ENCODE peak calls at places on chromosomes 3 and 15, in ten cellular contexts. F is progenitor cell of endocrine pancreas, I is fibroblast of mammary gland, Y is lower lobe of right lung, Q is psoas muscle, N is uterus, W is HFFc6, R is body of pancreas, V is mammary epithelial cell, G is HCT116. T is an unnamed sample.

GRCh38 chr3:135125171-135125801 is 330.2 kb downstream of the EPHB1 start:
- DNase-seq in I (peak), V (peak), Y (no peak), W (no peak), G (no peak), F (peak), N (no peak), Q (no peak), R (no peak), T (no peak)

GRCh38 chr3:133479895-133480669 is 80.2 kb downstream of the BFSP2 start:
- DNase-seq in Q (no peak), G (peak), F (no peak), Y (no peak), V (peak), I (no peak), W (no peak), N (no peak), R (peak), T (no peak)

GRCh38 chr3:45997942-45998341 is 2.3 kb upstream of the FYCO1 start:
- DNase-seq in W (no peak), G (no peak), F (no peak), Q (no peak), V (no peak), N (no peak), I (no peak), R (no peak), Y (no peak), T (no peak)

GRCh38 chr3:158830391-158830790 is 28.5 kb downstream of the MFSD1 start:
- DNase-seq in Y (no peak), Q (no peak), G (no peak), W (peak), F (no peak), V (peak), I (peak), R (no peak), N (no peak), T (no peak)

GRCh38 chr15:63018639-63019038 is 23.9 kb upstream of the TPM1 start:
- DNase-seq in W (no peak), Q (no peak), G (no peak), I (peak), F (no peak), V (peak), Y (no peak), R (no peak), N (no peak), T (no peak)

GRCh38 chr3:409011-409410 is 212.4 kb downstream of the CHL1 start:
- DNase-seq in Y (no peak), I (no peak), V (no peak), G (no peak), N (no peak), Q (no peak), F (no peak), W (no peak), R (no peak), T (no peak)

GRCh38 chr3:67550541-67550940 is 103.9 kb downstream of the SUCLG2 start:
- DNase-seq in Y (no peak), I (no peak), R (no peak), W (no peak), N (no peak), F (no peak), G (no peak), Q (no peak), V (no peak), T (no peak)

GRCh38 chr15:22927761-22928160 is 52.4 kb downstream of the CYFIP1 start:
- DNase-seq in N (no peak), R (no peak), I (no peak), Q (no peak), W (no peak), Y (no peak), V (no peak), G (no peak), F (no peak), T (no peak)

GRCh38 chr15:59997070-59997701 is 6.9 kb upstream of the FOXB1 start:
- DNase-seq in Q (no peak), R (peak), Y (peak), I (no peak), G (no peak), W (no peak), V (peak), N (no peak), F (no peak), T (no peak)

GRCh38 chr15:53527996-53528395 is 231.5 kb downstream of the WDR72 start:
- DNase-seq in Y (no peak), N (no peak), I (no peak), F (no peak), Q (no peak), V (no peak), R (no peak), W (no peak), G (no peak), T (no peak)

GRCh38 chr3:15272431-15273196 is 59.8 kb downstream of the SH3BP5 start:
- DNase-seq in R (no peak), I (no peak), V (no peak), F (no peak), Y (no peak), Q (no peak), G (no peak), N (peak), W (no peak), T (no peak)

GRCh38 chr3:55718475-55718874 is 231.4 kb upstream of the WNT5A start:
- DNase-seq in W (peak), F (no peak), R (no peak), N (no peak), G (no peak), I (peak), Q (no peak), V (no peak), Y (no peak), T (no peak)

GRCh38 chr3:108511490-108511889 is 1.1 kb upstream of the MYH15 start:
- DNase-seq in W (no peak), N (no peak), Y (no peak), R (no peak), I (no peak), F (no peak), Q (no peak), V (no peak), G (no peak), T (no peak)

GRCh38 chr15:68434021-68434420 is 2.1 kb upstream of the ITGA11 start:
- DNase-seq in Y (no peak), G (no peak), R (no peak), Q (no peak), I (no peak), F (no peak), V (no peak), N (no peak), W (no peak), T (no peak)

GRCh38 chr15:63107895-63108546 is 13.6 kb upstream of the LACTB start:
- DNase-seq in I (peak), N (no peak), Y (no peak), G (no peak), V (peak), W (peak), F (no peak), R (peak), Q (no peak), T (peak)

GRCh38 chr3:171459130-171459941 is 869 bp downstream of the TNIK start:
- DNase-seq in G (no peak), W (no peak), F (peak), V (peak), Q (peak), I (peak), Y (peak), N (peak), R (peak), T (no peak)

GRCh38 chr3:3179407-3180094 is at the start of gene CRBN:
- DNase-seq in G (peak), W (peak), Q (peak), I (peak), V (peak), Y (peak), N (peak), F (peak), R (peak), T (peak)

GRCh38 chr3:127425505-127426443 is 137.9 kb upstream of the PRR20G start:
- DNase-seq in W (no peak), N (peak), R (no peak), V (no peak), Q (no peak), G (no peak), Y (no peak), I (no peak), F (no peak), T (no peak)

GRCh38 chr3:12405432-12406272 is 78.6 kb upstream of the TSEN2 start:
- DNase-seq in F (no peak), I (peak), Y (peak), V (peak), R (peak), G (peak), W (peak), Q (peak), N (peak), T (no peak)

GRCh38 chr3:31170932-31171670 is 276.6 kb upstream of the GADL1 start:
- DNase-seq in V (peak), N (no peak), Q (no peak), R (no peak), F (no peak), I (peak), W (peak), Y (no peak), G (no peak), T (peak)

GRCh38 chr3:24365168-24365567 is 129.5 kb downstream of the THRB start:
- DNase-seq in W (peak), I (peak), Q (peak), N (peak), V (peak), R (peak), F (no peak), G (peak), Y (no peak), T (peak)

GRCh38 chr3:34886443-34886842 is 752.9 kb upstream of the ARPP21 start:
- DNase-seq in F (no peak), R (no peak), Y (no peak), G (no peak), Q (no peak), V (no peak), I (no peak), W (no peak), N (no peak), T (no peak)

GRCh38 chr3:23959147-23959900 is 14.2 kb downstream of the NR1D2 start:
- DNase-seq in Y (no peak), W (peak), V (peak), N (no peak), I (peak), R (no peak), Q (no peak), G (peak), F (no peak), T (peak)

GRCh38 chr3:42263354-42264346 is 2.3 kb downstream of the CCK start:
- DNase-seq in N (no peak), G (peak), I (no peak), R (peak), F (peak), W (no peak), Q (no peak), Y (no peak), V (no peak), T (no peak)

GRCh38 chr3:20256144-20256543 is 70.1 kb upstream of the SGO1 start:
- DNase-seq in Y (no peak), W (no peak), R (no peak), F (no peak), I (no peak), V (peak), Q (no peak), N (no peak), G (no peak), T (no peak)

GRCh38 chr3:69821133-69821532 is 81.9 kb downstream of the MITF start:
- DNase-seq in R (no peak), Y (no peak), N (no peak), G (no peak), I (no peak), V (peak), Q (no peak), F (no peak), W (no peak), T (no peak)

GRCh38 chr3:5053021-5053831 is 68.9 kb upstream of the ARL8B start:
- DNase-seq in N (peak), F (no peak), R (peak), V (no peak), Y (peak), G (no peak), I (peak), Q (no peak), W (peak), T (no peak)

GRCh38 chr15:87489902-87490301 is 766.6 kb downstream of the NTRK3 start:
- DNase-seq in F (no peak), Q (no peak), G (no peak), V (no peak), N (no peak), R (no peak), I (no peak), W (no peak), Y (no peak), T (no peak)

GRCh38 chr15:48855501-48856440 is 22.2 kb upstream of the EID1 start:
- DNase-seq in V (no peak), Y (no peak), I (peak), R (peak), N (peak), W (peak), G (peak), F (no peak), Q (no peak), T (no peak)

GRCh38 chr15:41917767-41918430 is 24.0 kb upstream of the SPTBN5 start:
- DNase-seq in R (peak), Y (no peak), F (no peak), V (peak), Q (peak), G (peak), N (no peak), I (peak), W (peak), T (no peak)

GRCh38 chr3:186870421-186871201 is 28.1 kb downstream of the ADIPOQ start:
- DNase-seq in G (no peak), I (no peak), Y (no peak), N (no peak), R (peak), F (no peak), W (no peak), Q (no peak), V (peak), T (no peak)

GRCh38 chr3:183439510-183439909 is 11.1 kb upstream of the MCF2L2 start:
- DNase-seq in V (peak), I (peak), N (no peak), W (no peak), F (no peak), Q (no peak), Y (no peak), R (no peak), G (no peak), T (no peak)

GRCh38 chr3:185629554-185630181 is 43.6 kb downstream of the SENP2 start:
- DNase-seq in W (no peak), V (no peak), F (no peak), G (no peak), Y (no peak), N (no peak), Q (no peak), I (no peak), R (no peak), T (no peak)

GRCh38 chr15:68789921-68790575 is 30.6 kb downstream of the ANP32A start:
- DNase-seq in V (no peak), I (no peak), F (no peak), Y (no peak), Q (no peak), G (no peak), W (no peak), N (no peak), R (peak), T (no peak)

GRCh38 chr15:56886450-56886856 is 32.0 kb upstream of the TCF12 start:
- DNase-seq in Q (no peak), G (no peak), Y (no peak), I (no peak), F (no peak), R (peak), W (no peak), N (no peak), V (no peak), T (no peak)

GRCh38 chr15:40871749-40872617 is 2.1 kb downstream of the RHOV start:
- DNase-seq in F (peak), I (no peak), N (no peak), G (no peak), W (no peak), R (peak), V (peak), Q (no peak), Y (peak), T (no peak)
- TF ChIP-seq CTCF in F (no peak), I (no peak), N (no peak), G (no peak), W (no peak), R (no peak), V (no peak), Q (no peak), Y (no peak), T (no peak)

DNA sequence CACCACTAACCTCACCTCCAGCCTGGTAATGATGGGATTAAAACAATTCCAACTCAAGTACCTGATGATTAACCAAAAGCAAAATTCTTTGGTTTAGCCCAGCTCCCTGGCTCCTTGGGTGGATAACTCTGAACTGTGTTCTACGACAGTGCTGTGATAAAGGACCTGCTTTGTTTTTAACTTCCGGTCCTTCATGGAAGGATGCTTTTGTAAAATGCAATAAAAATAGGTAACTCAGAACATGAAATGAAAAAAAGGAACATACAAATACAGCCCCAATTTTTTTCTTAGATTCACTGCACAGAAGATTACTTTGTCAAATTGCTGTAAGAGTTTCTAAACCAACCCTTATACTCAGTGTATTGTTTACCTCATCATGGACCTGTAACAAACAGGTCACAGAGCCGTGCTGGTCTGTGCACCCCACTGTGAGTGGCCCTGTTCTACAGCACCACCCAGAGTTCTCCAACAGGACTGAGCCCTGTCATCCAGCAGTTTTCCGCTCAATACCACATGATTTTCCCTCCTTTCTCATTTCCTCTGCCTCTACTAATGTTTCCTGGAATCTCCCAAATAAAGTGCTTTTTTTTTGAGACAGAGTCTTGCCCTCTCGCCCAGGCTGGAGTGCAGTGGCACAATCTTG is 4.9 kb upstream of the PCYT1A start:
- DNase-seq in N (no peak), Q (no peak), W (no peak), I (no peak), Y (no peak), F (no peak), V (no peak), G (no peak), R (no peak), T (no peak)
- TF ChIP-seq CTCF in N (no peak), Q (no peak), W (no peak), I (no peak), Y (no peak), F (no peak), V (peak), G (no peak), R (no peak), T (no peak)

GRCh38 chr3:50652709-50653108 is 22.0 kb upstream of the DOCK3 start:
- DNase-seq in F (no peak), I (peak), W (no peak), G (no peak), V (peak), Y (no peak), R (peak), Q (peak), N (no peak), T (no peak)
- TF ChIP-seq CTCF in F (peak), I (peak), W (peak), G (peak), V (peak), Y (peak), R (peak), Q (peak), N (no peak), T (peak)

DNA sequence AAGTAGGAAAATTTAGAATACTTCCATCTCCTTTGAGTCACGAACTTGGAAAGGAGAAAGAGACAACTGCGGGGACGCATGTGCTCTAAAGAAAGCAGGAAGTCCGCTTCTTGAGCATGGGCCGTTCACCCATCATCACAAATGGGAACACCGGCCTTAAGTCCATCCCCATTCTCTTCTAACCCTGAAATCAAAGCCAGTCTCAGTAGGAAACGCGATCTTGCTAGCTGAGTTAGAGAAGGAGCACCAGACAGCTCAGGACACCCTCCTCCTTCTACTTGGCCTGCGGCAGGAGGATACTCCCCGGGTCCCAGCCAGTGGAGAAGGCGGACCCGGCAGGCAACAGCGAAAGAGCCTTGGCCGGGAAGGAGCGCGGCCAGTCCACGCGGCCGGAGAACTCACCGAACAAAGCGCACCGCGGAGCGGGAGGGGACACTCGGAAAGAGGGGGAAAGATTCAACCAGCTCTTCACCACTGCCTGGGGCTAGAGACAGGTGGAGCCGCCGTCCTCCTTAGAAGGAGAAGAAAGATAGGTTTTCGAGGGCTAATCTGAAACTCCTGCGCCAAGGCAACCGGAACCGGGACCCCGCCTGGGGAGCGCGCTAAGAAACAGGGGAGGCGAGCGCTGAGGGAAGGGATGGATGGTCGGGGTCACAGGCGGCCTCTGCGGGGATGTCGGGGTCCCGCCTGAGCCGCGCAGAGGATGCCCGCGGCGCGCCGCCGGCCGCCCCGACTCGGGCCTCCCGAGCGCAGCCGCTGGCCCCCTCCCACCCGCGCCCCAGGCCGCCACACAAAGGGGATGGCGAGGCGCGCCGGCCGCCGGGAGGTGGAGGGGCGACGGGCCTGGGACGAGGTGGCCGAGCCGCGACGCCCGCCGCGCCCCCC is 825 bp downstream of the SLC4A7 start:
- DNase-seq in G (no peak), I (peak), F (peak), R (peak), W (peak), V (peak), Y (peak), N (peak), Q (peak), T (peak)
- TF ChIP-seq CTCF in G (no peak), I (no peak), F (no peak), R (no peak), W (no peak), V (no peak), Y (no peak), N (no peak), Q (no peak), T (no peak)

GRCh38 chr3:9809615-9810356 is at the start of gene TTLL3:
- DNase-seq in Q (peak), W (peak), R (peak), V (peak), N (peak), I (peak), G (no peak), Y (peak), F (peak), T (peak)
- TF ChIP-seq CTCF in Q (no peak), W (no peak), R (no peak), V (no peak), N (no peak), I (no peak), G (no peak), Y (no peak), F (no peak), T (no peak)

DNA sequence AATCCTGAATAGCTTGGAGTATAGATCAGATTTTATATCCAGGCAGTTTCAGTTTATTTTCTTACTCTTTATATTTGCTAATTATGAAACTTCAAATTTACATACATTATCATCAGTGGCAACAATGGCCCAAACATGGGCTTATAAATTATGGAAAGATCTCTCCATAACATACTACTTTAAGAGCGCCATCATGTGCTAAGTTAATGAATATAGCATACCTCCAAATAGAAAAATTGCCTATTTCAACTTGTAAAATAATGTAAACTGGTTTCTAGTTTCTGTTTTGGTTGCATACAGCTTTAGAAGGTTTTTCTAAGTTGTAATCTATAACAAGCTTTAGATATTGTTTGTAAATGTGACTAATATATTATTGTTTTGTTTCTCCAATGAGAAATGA is 531.3 kb upstream of the UBE2E2 start:
- DNase-seq in N (no peak), W (no peak), R (no peak), I (no peak), F (no peak), V (no peak), G (no peak), Y (no peak), Q (no peak), T (no peak)
- TF ChIP-seq CTCF in N (no peak), W (no peak), R (no peak), I (no peak), F (no peak), V (peak), G (no peak), Y (no peak), Q (no peak), T (no peak)

GRCh38 chr3:153290278-153291015 is 128.4 kb downstream of the RAP2B start:
- DNase-seq in R (no peak), G (no peak), F (no peak), N (no peak), Q (no peak), V (peak), W (no peak), Y (no peak), I (peak), T (no peak)
- TF ChIP-seq CTCF in R (no peak), G (peak), F (no peak), N (no peak), Q (no peak), V (peak), W (peak), Y (peak), I (peak), T (peak)

GRCh38 chr3:112739252-112739945 is 98.5 kb upstream of the CCDC80 start:
- DNase-seq in Y (no peak), G (no peak), W (peak), V (no peak), N (no peak), Q (no peak), I (peak), R (no peak), F (no peak), T (no peak)
- TF ChIP-seq CTCF in Y (no peak), G (no peak), W (peak), V (peak), N (no peak), Q (no peak), I (no peak), R (no peak), F (no peak), T (no peak)

GRCh38 chr15:39173426-39173825 is 407.5 kb upstream of the THBS1 start:
- DNase-seq in G (no peak), Y (no peak), N (no peak), V (no peak), F (no peak), I (no peak), R (no peak), W (no peak), Q (no peak), T (no peak)
- TF ChIP-seq CTCF in G (no peak), Y (no peak), N (no peak), V (no peak), F (no peak), I (no peak), R (no peak), W (no peak), Q (no peak), T (no peak)